ENCODE peak calls at places on chromosome 20, in eight cellular contexts. E, B, K, P, R, G, D and U are unnamed samples.
A peak's percentile ranks its signal among the peaks of the same experiment; 100 is the strongest.

GRCh38 chr20:57695012-57695411 is 14.8 kb downstream of the PMEPA1 start:
- DNase-seq in E (peak; percentile 88), B (no peak), K (no peak), P (no peak), R (peak; percentile 74), G (no peak), D (no peak), U (peak; percentile 100)

GRCh38 chr20:38441916-38442315 is 6.8 kb upstream of the SNHG17 start:
- DNase-seq in E (no peak), B (no peak), K (peak; percentile 81), P (no peak), R (no peak), G (no peak), D (peak; percentile 42), U (no peak)

GRCh38 chr20:10696650-10697049 is 22.9 kb upstream of the JAG1 start:
- DNase-seq in E (no peak), B (no peak), K (no peak), P (no peak), R (no peak), G (no peak), D (peak; percentile 14), U (no peak)

GRCh38 chr20:37239026-37239451 is 22.6 kb downstream of the GHRH start:
- DNase-seq in E (no peak), B (no peak), K (no peak), P (no peak), R (no peak), G (no peak), D (no peak), U (peak; percentile 45)

GRCh38 chr20:57126481-57127092 is 139.9 kb downstream of the BMP7 start:
- DNase-seq in E (no peak), B (no peak), K (no peak), P (no peak), R (no peak), G (no peak), D (no peak), U (no peak)

GRCh38 chr20:61661025-61661424 is 404.7 kb downstream of the TAF4 start:
- DNase-seq in E (no peak), B (no peak), K (peak; percentile 79), P (no peak), R (no peak), G (no peak), D (no peak), U (no peak)

GRCh38 chr20:2771631-2772080 is 28.8 kb downstream of the CPXM1 start:
- DNase-seq in E (no peak), B (no peak), K (peak; percentile 51), P (no peak), R (no peak), G (no peak), D (no peak), U (no peak)

GRCh38 chr20:37798312-37798711 is 104.5 kb downstream of the CTNNBL1 start:
- DNase-seq in E (no peak), B (no peak), K (no peak), P (no peak), R (no peak), G (no peak), D (no peak), U (no peak)

GRCh38 chr20:39269493-39270217 is 307.5 kb downstream of the DHX35 start:
- DNase-seq in E (no peak), B (no peak), K (no peak), P (no peak), R (no peak), G (no peak), D (no peak), U (no peak)

DNA sequence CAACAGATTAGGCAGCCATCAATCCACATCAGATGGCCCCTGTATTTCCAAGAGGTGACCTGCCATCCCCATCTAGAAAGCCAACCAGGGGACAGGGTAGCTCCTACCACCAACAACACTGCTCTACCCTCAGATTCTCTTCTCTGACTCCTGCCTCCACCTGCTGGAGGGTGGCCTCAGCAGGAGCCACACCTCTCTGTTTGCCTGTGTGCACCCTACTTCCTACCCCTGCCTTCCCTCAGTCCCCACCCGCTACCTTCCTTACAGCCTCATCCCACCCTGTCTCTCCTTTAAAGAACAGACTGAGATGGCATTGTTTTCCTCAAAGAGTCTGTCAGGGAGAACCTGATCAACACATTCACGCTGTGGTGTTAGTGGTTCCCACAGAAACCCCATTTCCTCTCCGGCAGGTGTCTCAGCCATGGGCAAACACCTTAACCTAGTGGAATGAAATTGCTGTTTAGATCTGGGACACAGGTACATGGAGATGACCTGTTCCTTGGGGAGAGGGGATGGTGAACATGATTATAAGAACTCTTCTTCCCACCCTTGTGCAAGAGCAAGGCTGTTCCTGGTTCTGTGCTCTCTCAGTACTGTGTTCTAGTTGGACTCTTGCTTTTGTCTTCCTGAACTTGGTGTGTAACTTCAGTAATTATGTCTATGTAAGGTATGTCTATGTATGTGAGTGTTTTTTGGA is 1.8 kb downstream of the ENTPD6 start:
- DNase-seq in E (no peak), B (no peak), K (no peak), P (no peak), R (no peak), G (no peak), D (no peak), U (no peak)
- H3K4me3 ChIP-seq in E (peak overlapping the region; percentile 89), B (peak overlapping the region; percentile 98), K (peak overlapping the region; percentile 95), P (no peak overlapping the region), R (peak overlapping the region; percentile 97), G (no peak overlapping the region), D (peak overlapping the region; percentile 80), U (peak overlapping the region; percentile 69)

DNA sequence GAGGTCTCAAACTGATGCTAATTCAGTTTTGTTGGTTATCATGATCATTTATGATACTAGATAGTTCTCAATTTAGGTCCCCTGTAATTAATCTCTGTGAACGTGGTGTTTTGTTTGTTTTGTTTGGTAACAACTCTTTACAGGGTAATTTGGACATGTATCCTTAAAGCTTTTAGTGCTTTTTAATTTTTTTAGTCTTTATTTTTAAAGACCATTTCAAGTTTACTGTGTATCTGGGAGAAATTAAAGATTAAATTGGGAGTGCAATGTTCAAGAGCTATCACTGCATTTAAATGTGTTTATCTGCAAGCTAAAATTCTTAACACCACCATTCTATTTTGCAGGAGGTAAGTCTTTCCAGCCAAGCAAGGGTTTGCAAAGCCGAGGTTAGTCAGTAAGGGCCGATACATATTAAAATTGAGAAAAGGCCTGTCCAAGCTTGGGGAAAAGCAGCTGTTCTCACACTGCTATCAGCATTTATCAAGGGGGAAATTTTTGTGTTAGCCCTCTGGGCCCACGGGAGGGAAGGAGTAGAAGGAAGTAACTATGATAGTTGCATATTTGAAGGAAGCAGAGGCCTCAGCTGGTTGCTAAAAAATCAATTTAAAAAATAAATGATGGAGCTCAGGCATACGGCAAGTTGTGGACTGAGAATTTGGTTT is 59.4 kb upstream of the ZNF217 start:
- DNase-seq in E (no peak), B (no peak), K (no peak), P (no peak), R (no peak), G (no peak), D (no peak), U (no peak)
- H3K4me1 ChIP-seq in E (peaks cover 9% of the 10 kb centered on the region), B (peaks cover 37% of the 10 kb centered on the region), K (peaks cover 34% of the 10 kb centered on the region), P (peaks cover 9% of the 10 kb centered on the region), R (peaks cover 49% of the 10 kb centered on the region), G (peaks cover 30% of the 10 kb centered on the region), D (peaks cover 41% of the 10 kb centered on the region), U (peaks cover 24% of the 10 kb centered on the region)

GRCh38 chr20:22583773-22584629 is at the start of gene FOXA2:
- DNase-seq in E (no peak), B (no peak), K (no peak), P (no peak), R (peak; percentile 85), G (no peak), D (peak; percentile 61), U (no peak)
- H3K4me3 ChIP-seq in E (no peak within 1 kb of the TSS), B (peak within 1 kb of the TSS; percentile 41), K (no peak within 1 kb of the TSS), P (no peak within 1 kb of the TSS), R (peak within 1 kb of the TSS; percentile 43), G (no peak within 1 kb of the TSS), D (peak within 1 kb of the TSS; percentile 32), U (peak within 1 kb of the TSS; percentile 53)

DNA sequence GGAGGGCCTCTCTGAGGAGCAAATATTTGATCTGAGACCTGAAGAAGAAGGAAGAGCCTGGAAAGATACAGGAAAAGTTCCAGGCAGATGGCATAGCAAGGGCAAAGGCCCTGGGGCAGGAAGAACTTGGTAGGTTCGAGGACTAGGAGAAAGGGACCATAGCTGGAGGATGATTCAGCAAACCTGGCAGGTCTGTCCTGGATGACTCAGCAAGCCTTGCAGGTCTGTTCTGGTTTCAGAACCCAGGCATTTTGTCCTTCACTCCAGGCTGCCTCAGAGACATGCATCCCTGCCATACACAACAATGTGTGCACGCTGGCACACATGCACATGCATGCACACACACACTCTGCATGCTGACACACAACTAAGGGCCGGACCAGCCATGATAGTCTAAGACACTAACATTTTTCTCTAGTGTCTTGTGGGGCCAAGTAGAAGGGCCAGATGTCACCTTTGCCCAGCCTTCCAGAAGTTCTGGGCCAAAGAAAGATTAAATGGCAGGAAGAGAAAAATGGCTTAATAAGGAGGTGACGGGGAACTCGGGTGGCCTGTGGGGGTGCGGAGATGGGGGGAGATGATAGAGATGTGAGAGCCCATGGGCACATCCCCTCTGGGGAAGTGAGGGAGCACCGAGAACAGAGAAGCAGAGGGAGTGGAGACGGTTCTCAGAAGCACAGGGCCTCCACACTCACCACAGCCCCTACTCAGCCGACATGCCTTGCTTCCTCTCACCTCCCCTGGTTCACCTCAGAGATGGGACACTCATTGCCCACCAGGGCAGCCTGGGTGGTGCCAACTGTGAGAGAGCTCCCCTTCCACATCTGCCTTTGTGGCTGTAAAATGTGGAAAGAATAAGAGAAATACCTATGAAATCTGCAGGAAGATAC is 15.4 kb upstream of the TRIB3 start:
- DNase-seq in E (no peak), B (no peak), K (no peak), P (no peak), R (no peak), G (peak; percentile 57), D (no peak), U (peak; percentile 80)
- H3K4me1 ChIP-seq in E (peaks cover 6% of the 10 kb centered on the region), B (peaks cover 8% of the 10 kb centered on the region), K (peaks cover 13% of the 10 kb centered on the region), P (no peaks in the 10 kb centered on the region), R (peaks cover 18% of the 10 kb centered on the region), G (peaks cover 8% of the 10 kb centered on the region), D (no peaks in the 10 kb centered on the region), U (peaks cover 56% of the 10 kb centered on the region)

GRCh38 chr20:50512323-50512722 is 2.1 kb downstream of the PTPN1 start:
- DNase-seq in E (no peak), B (no peak), K (no peak), P (no peak), R (no peak), G (no peak), D (no peak), U (no peak)

GRCh38 chr20:50514750-50515149 is 4.6 kb downstream of the PTPN1 start:
- DNase-seq in E (no peak), B (no peak), K (no peak), P (no peak), R (no peak), G (no peak), D (no peak), U (no peak)

GRCh38 chr20:50515471-50516106 is 5.4 kb downstream of the PTPN1 start:
- DNase-seq in E (no peak), B (no peak), K (no peak), P (no peak), R (no peak), G (peak; percentile 37), D (no peak), U (peak; percentile 45)

GRCh38 chr20:50513169-50514034 is 3.2 kb downstream of the PTPN1 start:
- DNase-seq in E (no peak), B (no peak), K (no peak), P (no peak), R (no peak), G (peak; percentile 87), D (no peak), U (no peak)

DNA sequence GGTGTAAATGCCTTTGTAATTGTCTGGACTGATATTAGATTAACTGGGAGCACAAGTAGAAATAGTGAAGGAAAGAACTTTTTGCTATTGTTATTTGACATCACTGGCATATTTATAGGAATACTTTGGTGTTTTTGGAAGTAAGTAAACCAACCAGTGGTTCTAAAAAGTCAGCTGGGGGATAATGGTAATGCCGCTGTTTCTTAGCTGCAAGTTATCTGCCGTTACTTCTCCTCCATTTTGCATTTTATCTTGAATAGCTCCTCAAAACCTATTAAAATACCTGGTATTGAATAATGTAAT is 3.8 kb downstream of the PTPN1 start:
- DNase-seq in E (no peak), B (no peak), K (no peak), P (no peak), R (no peak), G (no peak), D (no peak), U (no peak)
- H3K4me3 ChIP-seq in E (no peak overlapping the region), B (peak overlapping the region; percentile 100), K (no peak overlapping the region), P (no peak overlapping the region), R (no peak overlapping the region), G (peak overlapping the region; percentile 91), D (no peak overlapping the region), U (peak overlapping the region; percentile 0)